ENCODE peak calls at places on chromosomes 1 and 21, in four cellular contexts. Z, G, H and V are unnamed samples.

GRCh38 chr1:2192031-2192995 is 2.3 kb downstream of the FAAP20 start:
- DNase-seq in G (no peak), Z (no peak), H (no peak), V (no peak)

GRCh38 chr1:201535046-201535777 is 3.7 kb upstream of the NAV1 start:
- DNase-seq in G (peak; percentile 38), Z (no peak), H (no peak), V (no peak)

GRCh38 chr1:157137051-157137772 is 983 bp downstream of the ETV3 start:
- DNase-seq in Z (no peak), H (no peak), G (peak; percentile 43), V (no peak)

GRCh38 chr1:228337031-228337564 is 69.5 kb downstream of the TRIM11 start:
- DNase-seq in H (no peak), Z (no peak), G (no peak), V (no peak)

GRCh38 chr21:31921079-31921478 is 48.3 kb downstream of the HUNK start:
- DNase-seq in G (no peak), Z (no peak), H (no peak), V (no peak)

GRCh38 chr1:89953929-89954328 is 41.0 kb upstream of the ZNF326 start:
- DNase-seq in H (no peak), G (no peak), Z (no peak), V (no peak)

GRCh38 chr1:18079941-18080340 is 27.7 kb upstream of the IGSF21 start:
- DNase-seq in Z (no peak), H (no peak), G (no peak), V (no peak)

GRCh38 chr21:42400525-42400924 is 3.2 kb upstream of the UBASH3A start:
- DNase-seq in G (no peak), Z (no peak), H (no peak), V (peak; percentile 68)

GRCh38 chr1:197917553-197917812 is 311 bp downstream of the LHX9 start:
- DNase-seq in G (no peak), Z (no peak), H (no peak), V (no peak)

GRCh38 chr1:224482619-224483018 is 48.0 kb upstream of the WDR26 start:
- DNase-seq in Z (no peak), G (peak; percentile 54), H (no peak), V (no peak)

GRCh38 chr1:175673236-175674150 is 69.9 kb downstream of the TNR start:
- DNase-seq in G (no peak), Z (no peak), H (no peak), V (peak; percentile 28)

GRCh38 chr1:109950033-109950432 is 34.5 kb upstream of the AHCYL1 start:
- DNase-seq in Z (no peak), G (no peak), H (no peak), V (no peak)

GRCh38 chr21:34890724-34891609 is 158.1 kb downstream of the RUNX1 start:
- DNase-seq in Z (peak; percentile 42), H (no peak), G (no peak), V (no peak)

GRCh38 chr1:22111620-22112019 is 31.3 kb downstream of the WNT4 start:
- DNase-seq in H (no peak), G (no peak), Z (no peak), V (no peak)

GRCh38 chr1:230853736-230854135 is 14.6 kb downstream of the C1orf198 start:
- DNase-seq in H (no peak), G (no peak), Z (no peak), V (no peak)

GRCh38 chr1:6599141-6599975 is 3.3 kb downstream of the KLHL21 start:
- DNase-seq in G (no peak), Z (no peak), H (no peak), V (no peak)

GRCh38 chr1:169103443-169103842 is 3.0 kb upstream of the ATP1B1 start:
- DNase-seq in Z (no peak), H (no peak), G (no peak), V (no peak)

GRCh38 chr1:58249729-58250586 is 296.6 kb downstream of the OMA1 start:
- DNase-seq in Z (peak; percentile 73), G (peak; percentile 12), H (peak; percentile 20), V (no peak)

GRCh38 chr1:32339363-32339978 is 3.4 kb upstream of the MARCKSL1 start:
- DNase-seq in Z (no peak), G (peak; percentile 47), H (no peak), V (no peak)

GRCh38 chr1:153728305-153729066 is 636 bp downstream of the INTS3 start:
- DNase-seq in G (peak; percentile 37), H (peak; percentile 49), Z (peak; percentile 63), V (no peak)

GRCh38 chr21:35163381-35163780 is 114.3 kb upstream of the RUNX1 start:
- DNase-seq in G (no peak), H (no peak), Z (no peak), V (no peak)

GRCh38 chr1:241518447-241519307 is 878 bp downstream of the FH start:
- DNase-seq in H (peak; percentile 6), Z (no peak), G (peak; percentile 41), V (no peak)

GRCh38 chr1:241521718-241522117 is 2.2 kb upstream of the FH start:
- DNase-seq in G (no peak), H (peak; percentile 6), Z (no peak), V (no peak)

GRCh38 chr1:241525026-241525425 is 5.5 kb upstream of the FH start:
- DNase-seq in Z (no peak), G (no peak), H (no peak), V (no peak)

GRCh38 chr1:241519308-241520079 is at the start of gene FH:
- DNase-seq in Z (peak; percentile 91), H (peak; percentile 97), G (peak; percentile 100), V (peak; percentile 89)

GRCh38 chr1:241520080-241520465 is 518 bp upstream of the FH start:
- DNase-seq in H (no peak), G (no peak), Z (no peak), V (no peak)
- TF ChIP-seq TCF7 in H (no peak), G (no peak), Z (no peak), V (no peak)

GRCh38 chr1:207789792-207790787 is 38.2 kb downstream of the CD46 start:
- DNase-seq in G (no peak), Z (no peak), H (no peak), V (no peak)
- TF ChIP-seq TCF7 in G (no peak), Z (no peak), H (no peak), V (no peak)

GRCh38 chr1:204408074-204408507 is 3.5 kb downstream of the PPP1R15B start:
- DNase-seq in G (peak; percentile 78), Z (no peak), H (no peak), V (no peak)
- TF ChIP-seq TCF7 in G (no peak), Z (no peak), H (no peak), V (no peak)

GRCh38 chr21:43931454-43931853 is 66.4 kb downstream of the AGPAT3 start:
- DNase-seq in G (no peak), H (no peak), Z (no peak), V (no peak)

GRCh38 chr21:43934116-43934515 is 69.1 kb downstream of the AGPAT3 start:
- DNase-seq in G (no peak), H (no peak), Z (no peak), V (no peak)

GRCh38 chr21:43933680-43934079 is 68.7 kb downstream of the AGPAT3 start:
- DNase-seq in Z (no peak), G (no peak), H (no peak), V (no peak)

GRCh38 chr21:43932005-43932404 is 67.0 kb downstream of the AGPAT3 start:
- DNase-seq in H (no peak), G (no peak), Z (no peak), V (no peak)

DNA sequence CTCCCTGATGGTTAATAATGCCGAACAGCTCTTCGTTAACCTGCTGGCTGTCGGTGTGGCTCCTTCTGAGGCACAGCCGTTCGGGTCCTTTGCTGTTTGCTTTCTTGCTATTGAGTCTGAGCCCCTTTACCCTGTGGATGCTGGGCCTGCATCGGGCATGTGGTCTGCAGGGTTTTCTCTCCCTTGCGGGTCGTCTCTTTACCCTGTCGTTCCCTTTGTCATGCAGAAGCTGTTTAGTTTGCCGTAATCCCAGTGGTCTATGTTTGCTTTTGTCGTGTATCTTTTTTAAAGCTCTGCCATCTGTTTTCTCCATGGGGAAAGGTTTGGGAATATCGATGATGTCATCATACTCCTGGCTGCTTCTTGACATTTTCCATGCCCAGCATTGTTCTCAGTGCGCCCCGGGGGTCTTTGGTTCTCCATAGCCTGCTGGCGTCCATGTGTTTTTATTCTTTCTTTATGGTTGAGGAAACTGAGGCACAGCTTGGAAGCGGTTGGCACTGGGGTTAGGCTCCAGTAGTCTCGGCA is 68.2 kb downstream of the AGPAT3 start:
- DNase-seq in H (no peak), Z (no peak), G (no peak), V (no peak)
- TF ChIP-seq TCF7 in H (no peak), Z (no peak), G (no peak), V (no peak)

GRCh38 chr1:155979525-155980343 is 1.4 kb upstream of the ARHGEF2 start:
- DNase-seq in H (no peak), Z (no peak), G (peak; percentile 85), V (no peak)

GRCh38 chr1:155976913-155977606 is 1.3 kb downstream of the ARHGEF2 start:
- DNase-seq in Z (no peak), G (peak; percentile 32), H (no peak), V (no peak)

GRCh38 chr1:155977607-155978324 is 581 bp downstream of the ARHGEF2 start:
- DNase-seq in H (no peak), Z (peak; percentile 47), G (peak; percentile 56), V (no peak)

GRCh38 chr1:155978325-155978972 is at the start of gene ARHGEF2:
- DNase-seq in Z (peak; percentile 91), G (peak; percentile 91), H (no peak), V (no peak)

GRCh38 chr1:155978973-155979429 is 654 bp upstream of the ARHGEF2 start:
- DNase-seq in H (no peak), Z (no peak), G (peak; percentile 71), V (no peak)
- TF ChIP-seq TCF7 in H (no peak), Z (no peak), G (no peak), V (no peak)

GRCh38 chr1:10940838-10941237 is 71.6 kb upstream of the TARDBP start:
- DNase-seq in G (no peak), Z (no peak), H (no peak), V (no peak)
- TF ChIP-seq TCF7 in G (no peak), Z (no peak), H (no peak), V (no peak)

GRCh38 chr21:44092201-44092600 is 15.0 kb upstream of the PWP2 start:
- DNase-seq in G (no peak), Z (no peak), H (no peak), V (no peak)

GRCh38 chr21:44094832-44095231 is 12.4 kb upstream of the PWP2 start:
- DNase-seq in G (no peak), H (no peak), Z (no peak), V (no peak)

GRCh38 chr21:44090332-44090731 is 16.9 kb upstream of the PWP2 start:
- DNase-seq in H (no peak), Z (no peak), G (no peak), V (no peak)

GRCh38 chr21:44089001-44089911 is 17.9 kb upstream of the PWP2 start:
- DNase-seq in H (no peak), G (no peak), Z (no peak), V (no peak)

GRCh38 chr21:44093761-44094160 is 13.4 kb upstream of the PWP2 start:
- DNase-seq in Z (no peak), G (no peak), H (no peak), V (no peak)
- TF ChIP-seq TCF7 in Z (no peak), G (no peak), H (no peak), V (no peak)